ENCODE peak calls at places on chromosomes 3 and 15, in nine cellular contexts. O, W, V, X, B, R, P, S and Y are unnamed samples.

GRCh38 chr15:28948036-28948435 is 62.3 kb downstream of the APBA2 start:
- DNase-seq in O (no peak), W (no peak), V (no peak), X (no peak), B (no peak), R (no peak), P (no peak), S (no peak), Y (no peak)

GRCh38 chr3:155995525-155996370 is 124.6 kb upstream of the KCNAB1 start:
- DNase-seq in O (peak; percentile 58), W (peak; percentile 54), V (no peak), X (no peak), B (peak; percentile 7), R (peak; percentile 72), P (no peak), S (no peak), Y (no peak)

GRCh38 chr3:132788299-132788698 is 66.1 kb upstream of the NPHP3 start:
- DNase-seq in O (no peak), W (peak; percentile 8), V (no peak), X (no peak), B (no peak), R (peak; percentile 72), P (no peak), S (no peak), Y (peak; percentile 9)

GRCh38 chr15:80982839-80983238 is 6.8 kb downstream of the MESD start:
- DNase-seq in O (no peak), W (no peak), V (no peak), X (no peak), B (no peak), R (no peak), P (no peak), S (no peak), Y (no peak)

GRCh38 chr3:52402706-52403270 is 42.1 kb downstream of the SEMA3G start:
- DNase-seq in O (no peak), W (no peak), V (no peak), X (no peak), B (no peak), R (no peak), P (no peak), S (peak; percentile 21), Y (no peak)

GRCh38 chr3:42752961-42753360 is 20.1 kb downstream of the CCDC13 start:
- DNase-seq in O (no peak), W (no peak), V (no peak), X (no peak), B (no peak), R (no peak), P (no peak), S (no peak), Y (no peak)

GRCh38 chr3:58236527-58237237 is 910 bp upstream of the ABHD6 start:
- DNase-seq in O (no peak), W (no peak), V (peak; percentile 34), X (no peak), B (peak; percentile 17), R (no peak), P (peak; percentile 45), S (no peak), Y (no peak)

GRCh38 chr15:34953851-34954250 is 15.7 kb downstream of the AQR start:
- DNase-seq in O (no peak), W (no peak), V (no peak), X (no peak), B (no peak), R (no peak), P (no peak), S (no peak), Y (no peak)

DNA sequence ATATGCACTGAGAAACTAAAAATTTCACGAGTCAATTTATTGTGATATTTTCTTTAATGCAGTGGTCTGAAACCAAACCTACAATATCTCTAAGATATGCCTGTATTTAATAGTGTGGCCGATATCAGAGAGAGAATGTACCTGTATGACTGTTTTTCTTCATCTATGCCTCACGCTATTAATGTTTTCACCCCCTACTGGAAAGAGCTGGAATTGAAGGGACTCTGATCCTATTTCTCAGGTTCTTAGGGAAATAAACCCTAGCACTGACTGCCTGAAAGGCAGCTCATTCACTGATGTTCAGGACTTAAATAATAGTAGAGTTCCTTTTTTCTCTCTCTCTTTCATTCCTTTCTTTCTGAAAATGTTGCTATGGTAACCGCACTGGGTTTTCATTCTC is 1135.9 kb downstream of the IGSF11 start:
- DNase-seq in O (peak; percentile 21), W (peak; percentile 15), V (no peak), X (no peak), B (no peak), R (no peak), P (no peak), S (no peak), Y (no peak)
- TF ChIP-seq CTCF in O (peak; percentile 35), W (peak; percentile 59), V (peak; percentile 33), X (no peak), B (peak; percentile 43), R (peak; percentile 29), P (peak; percentile 19), S (no peak), Y (no peak)

GRCh38 chr3:49421890-49422378 is 339 bp downstream of the AMT start:
- DNase-seq in O (no peak), W (no peak), V (no peak), X (no peak), B (no peak), R (no peak), P (no peak), S (peak; percentile 58), Y (no peak)
- TF ChIP-seq POLR2A in O (no peak), W (no peak), V (no peak), X (no peak), B (no peak), R (no peak), P (no peak), S (no peak), Y (no peak)

DNA sequence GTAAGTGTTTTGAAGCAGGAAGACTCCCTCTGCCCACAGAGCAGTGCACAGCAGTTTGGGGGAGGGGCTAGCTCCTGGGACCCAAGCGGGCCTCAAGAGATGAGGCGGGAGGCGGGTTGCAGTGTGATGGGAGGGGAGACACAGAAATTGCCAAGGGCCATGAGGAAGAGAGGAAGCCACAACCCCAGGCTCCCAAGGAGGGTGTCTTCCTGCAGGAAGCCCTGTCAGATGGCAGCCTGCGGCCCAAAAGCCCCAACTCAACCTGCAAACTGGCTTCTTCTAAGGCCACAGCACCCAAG is 7.3 kb upstream of the ISLR2 start:
- DNase-seq in O (peak; percentile 92), W (no peak), V (no peak), X (no peak), B (no peak), R (no peak), P (no peak), S (no peak), Y (no peak)
- TF ChIP-seq CTCF in O (no peak), W (no peak), V (no peak), X (no peak), B (no peak), R (no peak), P (no peak), S (no peak), Y (no peak)

GRCh38 chr3:186989429-186989828 is 59.1 kb downstream of the ST6GAL1 start:
- DNase-seq in O (no peak), W (no peak), V (no peak), X (no peak), B (no peak), R (no peak), P (no peak), S (no peak), Y (no peak)
- TF ChIP-seq POLR2A in O (no peak), W (no peak), V (peak; percentile 48), X (no peak), B (no peak), R (no peak), P (no peak), S (no peak), Y (no peak)

DNA sequence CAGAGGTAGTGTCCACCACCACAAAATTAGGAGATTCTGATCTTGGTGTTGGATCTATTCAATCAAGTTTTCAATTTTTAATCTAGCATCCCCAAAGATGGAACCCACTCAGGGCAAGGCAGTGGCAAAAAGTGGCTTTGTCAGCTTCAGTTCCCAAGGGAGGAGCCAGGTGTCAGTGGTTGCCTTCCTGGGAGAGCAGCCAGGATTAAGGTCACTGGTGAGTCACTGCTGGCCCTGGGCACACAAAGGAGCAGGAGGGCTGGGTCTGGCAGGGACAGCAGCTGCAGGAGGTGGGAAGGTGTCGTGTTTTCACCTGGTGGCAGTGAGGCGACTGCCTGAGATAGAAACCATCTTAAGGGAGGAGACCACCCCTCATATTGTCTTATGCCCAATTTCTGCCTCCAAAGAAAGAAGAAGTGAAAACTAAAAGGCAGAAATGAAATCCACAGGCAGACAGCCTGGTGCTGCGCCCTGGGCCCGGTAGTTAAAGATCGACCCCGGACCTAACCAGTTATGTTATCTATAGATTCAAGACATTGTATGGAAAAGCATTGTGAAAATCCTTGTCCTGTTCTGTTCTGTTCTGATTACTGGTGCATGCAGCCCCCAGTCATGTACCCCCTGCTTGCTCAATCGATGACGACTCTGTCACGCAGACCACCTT is 5.9 kb upstream of the KLHL25 start:
- DNase-seq in O (no peak), W (peak; percentile 78), V (peak; percentile 82), X (no peak), B (peak; percentile 96), R (peak; percentile 61), P (peak; percentile 84), S (peak; percentile 86), Y (no peak)
- TF ChIP-seq CTCF in O (no peak), W (peak; percentile 51), V (peak; percentile 50), X (no peak), B (peak; percentile 86), R (no peak), P (peak; percentile 23), S (no peak), Y (no peak)

GRCh38 chr3:14324224-14324944 is 78.0 kb upstream of the SLC6A6 start:
- DNase-seq in O (no peak), W (peak; percentile 19), V (no peak), X (no peak), B (no peak), R (peak; percentile 13), P (no peak), S (peak; percentile 37), Y (no peak)
- TF ChIP-seq POLR2A in O (no peak), W (no peak), V (no peak), X (no peak), B (no peak), R (no peak), P (no peak), S (no peak), Y (no peak)

GRCh38 chr15:39628131-39628482 is 47.2 kb downstream of the THBS1 start:
- DNase-seq in O (no peak), W (no peak), V (no peak), X (no peak), B (peak; percentile 23), R (no peak), P (no peak), S (no peak), Y (no peak)
- TF ChIP-seq CTCF in O (no peak), W (peak; percentile 6), V (peak; percentile 31), X (no peak), B (peak; percentile 52), R (peak; percentile 15), P (no peak), S (no peak), Y (no peak)